ENCODE peak calls at places on chromosomes 2 and 18, in four cellular contexts. U is K562, T is HepG2, M is SK-N-SH. N is an unnamed sample.

GRCh38 chr2:72006188-72006736 is 141.4 kb downstream of the CYP26B1 start:
- DNase-seq in U (no peak), T (no peak), M (no peak), N (no peak)

GRCh38 chr2:205751621-205752031 is 69.3 kb downstream of the NRP2 start:
- DNase-seq in U (no peak), T (no peak), M (no peak), N (no peak)

GRCh38 chr2:154324601-154325000 is 373.9 kb upstream of the KCNJ3 start:
- DNase-seq in U (no peak), T (no peak), M (peak), N (no peak)

GRCh38 chr2:230692760-230693159 is 19.9 kb upstream of the CAB39 start:
- DNase-seq in U (no peak), T (no peak), M (no peak), N (no peak)

GRCh38 chr2:46873632-46874068 is 42.0 kb downstream of the MCFD2 start:
- DNase-seq in U (peak), T (peak), M (peak), N (no peak)

GRCh38 chr2:161976300-161976699 is 97.7 kb downstream of the DPP4 start:
- DNase-seq in U (no peak), T (no peak), M (no peak), N (no peak)

GRCh38 chr2:85053802-85054201 is 79.4 kb upstream of the TCF7L1 start:
- DNase-seq in U (peak), T (peak), M (no peak), N (no peak)

GRCh38 chr2:20604401-20604911 is 46.4 kb downstream of the HS1BP3 start:
- DNase-seq in U (no peak), T (no peak), M (no peak), N (no peak)

GRCh38 chr2:207086136-207086535 is 79.6 kb downstream of the KLF7 start:
- DNase-seq in U (no peak), T (no peak), M (no peak), N (no peak)

GRCh38 chr2:207865210-207865609 is 95.5 kb upstream of the FZD5 start:
- DNase-seq in U (no peak), T (no peak), M (no peak), N (no peak)

GRCh38 chr2:84669122-84669521 is 152.8 kb downstream of the DNAH6 start:
- DNase-seq in U (no peak), T (no peak), M (no peak), N (no peak)

GRCh38 chr2:12318427-12319057 is 398.2 kb upstream of the TRIB2 start:
- DNase-seq in U (no peak), T (no peak), M (no peak), N (no peak)

GRCh38 chr2:121530210-121530562 is 494 bp upstream of the RNU4ATAC start:
- DNase-seq in U (peak), T (peak), M (peak), N (peak)

GRCh38 chr2:205197468-205198129 is 484.7 kb upstream of the NRP2 start:
- DNase-seq in U (no peak), T (no peak), M (no peak), N (no peak)

GRCh38 chr2:28750316-28751101 is 1.1 kb upstream of the PPP1CB start:
- DNase-seq in U (peak), T (no peak), M (peak), N (no peak)

GRCh38 chr2:193251909-193252308 is 1057.2 kb upstream of the TMEFF2 start:
- DNase-seq in U (no peak), T (no peak), M (no peak), N (no peak)

GRCh38 chr2:205898744-205899143 is 187.2 kb downstream of the INO80D start:
- DNase-seq in U (no peak), T (no peak), M (no peak), N (no peak)

GRCh38 chr2:168639501-168639900 is 162.9 kb upstream of the NOSTRIN start:
- DNase-seq in U (no peak), T (no peak), M (no peak), N (no peak)

GRCh38 chr2:2466534-2466933 is 135.5 kb upstream of the MYT1L start:
- DNase-seq in U (no peak), T (no peak), M (no peak), N (no peak)

GRCh38 chr2:48707466-48707865 is 48.1 kb downstream of the LHCGR start:
- DNase-seq in U (no peak), T (peak), M (no peak), N (no peak)

GRCh38 chr2:133421516-133422324 is 146.5 kb downstream of the NCKAP5 start:
- DNase-seq in U (no peak), T (peak), M (peak), N (peak)

GRCh38 chr18:46250812-46251173 is 146.6 kb downstream of the HAUS1 start:
- DNase-seq in U (no peak), T (no peak), M (no peak), N (no peak)

GRCh38 chr18:58363767-58364540 is 264.9 kb downstream of the ALPK2 start:
- DNase-seq in U (no peak), T (no peak), M (no peak), N (no peak)

GRCh38 chr2:229445013-229445412 is 173.9 kb upstream of the PID1 start:
- DNase-seq in U (no peak), T (peak), M (no peak), N (no peak)

GRCh38 chr2:40287201-40287600 is 164.7 kb downstream of the SLC8A1 start:
- DNase-seq in U (no peak), T (no peak), M (no peak), N (no peak)

GRCh38 chr2:193103064-193103463 is 908.3 kb upstream of the TMEFF2 start:
- DNase-seq in U (no peak), T (peak), M (no peak), N (no peak)

GRCh38 chr2:21382980-21383520 is 259.3 kb downstream of the TDRD15 start:
- DNase-seq in U (no peak), T (no peak), M (no peak), N (no peak)

GRCh38 chr2:186460465-186460864 is 25.6 kb upstream of the ZC3H15 start:
- DNase-seq in U (no peak), T (peak), M (peak), N (no peak)

GRCh38 chr2:226611944-226612318 is 187.7 kb downstream of the IRS1 start:
- DNase-seq in U (no peak), T (no peak), M (no peak), N (no peak)

GRCh38 chr18:64233855-64234254 is 85.0 kb upstream of the LINC00305 start:
- DNase-seq in U (no peak), T (no peak), M (no peak), N (no peak)

GRCh38 chr2:406231-406630 is 118.3 kb upstream of the ALKAL2 start:
- DNase-seq in U (no peak), T (no peak), M (peak), N (no peak)

GRCh38 chr2:157168501-157168900 is 89.0 kb upstream of the GALNT5 start:
- DNase-seq in U (peak), T (no peak), M (no peak), N (no peak)

GRCh38 chr2:232817756-232818155 is 41.4 kb upstream of the KCNJ13 start:
- DNase-seq in U (no peak), T (no peak), M (no peak), N (no peak)

GRCh38 chr18:24992491-24992890 is 359.5 kb downstream of the ZNF521 start:
- DNase-seq in U (no peak), T (no peak), M (no peak), N (no peak)

GRCh38 chr2:16623046-16623445 is 42.6 kb downstream of the CYRIA start:
- DNase-seq in U (no peak), T (no peak), M (no peak), N (no peak)

GRCh38 chr2:42840760-42841159 is 48.4 kb upstream of the HAAO start:
- DNase-seq in U (no peak), T (no peak), M (no peak), N (no peak)

GRCh38 chr2:238702691-238703415 is 145.0 kb upstream of the TWIST2 start:
- DNase-seq in U (no peak), T (no peak), M (no peak), N (no peak)

GRCh38 chr18:50004013-50004412 is 190.7 kb upstream of the ACAA2 start:
- DNase-seq in U (no peak), T (no peak), M (no peak), N (no peak)

GRCh38 chr18:49994410-49994809 is 181.1 kb upstream of the ACAA2 start:
- DNase-seq in U (no peak), T (no peak), M (no peak), N (no peak)

GRCh38 chr18:49997468-49998045 is 184.2 kb upstream of the ACAA2 start:
- DNase-seq in U (no peak), T (no peak), M (no peak), N (no peak)

GRCh38 chr18:49993299-49993698 is 180.0 kb upstream of the ACAA2 start:
- DNase-seq in U (no peak), T (no peak), M (no peak), N (no peak)

GRCh38 chr18:49999128-49999527 is 185.8 kb upstream of the ACAA2 start:
- DNase-seq in U (no peak), T (no peak), M (no peak), N (no peak)
- H3K4me2 ChIP-seq in U (no peak), T (no peak), M (no peak), N (no peak)

GRCh38 chr2:137677466-137677865 is 286.8 kb upstream of the HNMT start:
- DNase-seq in U (no peak), T (no peak), M (peak), N (no peak)
- TF ChIP-seq MXI1 in U (no peak), T (no peak), M (no peak), N (no peak)

DNA sequence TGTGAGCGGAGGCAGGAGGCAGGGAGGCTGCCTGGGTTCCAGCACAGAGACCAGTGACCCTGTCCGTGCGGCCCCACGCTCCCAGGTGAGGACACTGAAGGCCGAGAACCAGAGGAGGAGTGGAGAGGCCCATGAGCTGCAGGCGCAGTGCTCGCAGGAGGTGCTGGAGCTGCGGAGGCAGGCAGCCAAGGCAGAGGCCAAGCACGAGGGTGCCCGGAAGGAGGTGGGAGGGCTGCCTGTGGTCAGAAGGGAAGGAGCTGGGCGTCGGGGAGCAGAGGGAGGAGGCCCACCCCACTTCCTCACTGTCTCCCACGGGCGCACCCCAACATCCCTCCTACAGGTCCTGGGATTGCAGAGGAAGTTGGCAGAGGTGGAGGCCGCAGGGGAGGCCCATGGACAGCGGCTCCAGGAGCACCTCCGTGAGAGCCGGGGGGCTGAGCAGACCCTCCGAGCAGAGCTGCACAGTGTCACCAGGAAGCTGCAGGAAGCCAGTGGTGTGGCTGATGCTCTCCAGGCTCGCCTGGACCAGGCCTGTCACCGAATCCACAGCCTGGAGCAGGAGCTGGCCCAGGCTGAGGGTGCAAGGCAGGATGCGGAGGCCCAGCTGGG is 33.0 kb upstream of the SNED1 start:
- DNase-seq in U (no peak), T (no peak), M (peak), N (no peak)
- TF ChIP-seq FOXM1 in U (no peak), T (no peak), M (no peak), N (no peak)

GRCh38 chr18:9066817-9067306 is 35.6 kb upstream of the NDUFV2 start:
- DNase-seq in U (no peak), T (no peak), M (no peak), N (peak)

GRCh38 chr18:9065864-9066263 is 36.6 kb upstream of the NDUFV2 start:
- DNase-seq in U (no peak), T (no peak), M (no peak), N (no peak)

GRCh38 chr18:9068346-9068745 is 34.2 kb upstream of the NDUFV2 start:
- DNase-seq in U (no peak), T (no peak), M (no peak), N (no peak)

GRCh38 chr18:9067823-9068222 is 34.7 kb upstream of the NDUFV2 start:
- DNase-seq in U (no peak), T (no peak), M (no peak), N (no peak)

GRCh38 chr18:9066358-9066757 is 36.1 kb upstream of the NDUFV2 start:
- DNase-seq in U (no peak), T (no peak), M (no peak), N (no peak)
- H3K4me2 ChIP-seq in U (no peak), T (no peak), M (no peak), N (peak)

GRCh38 chr18:13580351-13580750 is 146.0 kb downstream of the FAM210A start:
- DNase-seq in U (no peak), T (no peak), M (no peak), N (no peak)
- TF ChIP-seq MXI1 in U (no peak), T (no peak), M (no peak), N (no peak)

GRCh38 chr2:65429799-65430514 is 2.4 kb downstream of the SPRED2 start:
- DNase-seq in U (no peak), T (no peak), M (no peak), N (no peak)

GRCh38 chr2:65427536-65427935 is 4.9 kb downstream of the SPRED2 start:
- DNase-seq in U (no peak), T (no peak), M (no peak), N (no peak)

GRCh38 chr2:65431417-65432226 is 777 bp downstream of the SPRED2 start:
- DNase-seq in U (no peak), T (peak), M (peak), N (no peak)

GRCh38 chr2:65432227-65433190 is at the start of gene SPRED2:
- DNase-seq in U (peak), T (peak), M (peak), N (no peak)

GRCh38 chr2:65430515-65431416 is 1.6 kb downstream of the SPRED2 start:
- DNase-seq in U (peak), T (peak), M (peak), N (no peak)
- TF ChIP-seq FOXM1 in U (no peak), T (no peak), M (no peak), N (no peak)

GRCh38 chr2:112277591-112278220 is 2.3 kb downstream of the ZC3H6 start:
- DNase-seq in U (no peak), T (no peak), M (no peak), N (no peak)
- H3K4me2 ChIP-seq in U (no peak), T (no peak), M (no peak), N (no peak)

GRCh38 chr2:9424447-9425164 is 1.2 kb downstream of the CPSF3 start:
- DNase-seq in U (no peak), T (no peak), M (no peak), N (no peak)
- TF ChIP-seq MXI1 in U (no peak), T (no peak), M (no peak), N (no peak)

DNA sequence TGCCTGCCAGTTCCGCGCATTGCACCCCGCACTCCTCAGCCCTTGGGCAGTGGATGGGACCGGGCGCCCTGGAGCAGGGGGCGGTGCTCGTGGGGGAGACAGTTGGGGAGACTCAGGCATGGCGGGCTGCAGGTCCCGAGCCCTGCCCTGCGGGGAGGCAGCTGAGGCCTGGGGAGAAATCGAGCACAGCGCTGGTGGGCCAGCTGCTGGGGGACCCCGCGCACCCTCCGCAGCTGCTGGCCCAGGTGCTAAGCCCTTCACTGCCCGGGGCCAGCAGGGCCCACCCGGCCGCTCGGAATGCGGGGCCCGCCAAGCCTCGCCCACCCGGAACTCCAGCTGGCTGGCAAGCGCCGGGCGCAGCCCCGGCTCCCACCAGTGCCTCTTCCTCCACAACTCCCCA is 488.8 kb upstream of the CHST9 start:
- DNase-seq in U (no peak), T (no peak), M (no peak), N (no peak)
- TF ChIP-seq FOXM1 in U (no peak), T (no peak), M (no peak), N (no peak)

DNA sequence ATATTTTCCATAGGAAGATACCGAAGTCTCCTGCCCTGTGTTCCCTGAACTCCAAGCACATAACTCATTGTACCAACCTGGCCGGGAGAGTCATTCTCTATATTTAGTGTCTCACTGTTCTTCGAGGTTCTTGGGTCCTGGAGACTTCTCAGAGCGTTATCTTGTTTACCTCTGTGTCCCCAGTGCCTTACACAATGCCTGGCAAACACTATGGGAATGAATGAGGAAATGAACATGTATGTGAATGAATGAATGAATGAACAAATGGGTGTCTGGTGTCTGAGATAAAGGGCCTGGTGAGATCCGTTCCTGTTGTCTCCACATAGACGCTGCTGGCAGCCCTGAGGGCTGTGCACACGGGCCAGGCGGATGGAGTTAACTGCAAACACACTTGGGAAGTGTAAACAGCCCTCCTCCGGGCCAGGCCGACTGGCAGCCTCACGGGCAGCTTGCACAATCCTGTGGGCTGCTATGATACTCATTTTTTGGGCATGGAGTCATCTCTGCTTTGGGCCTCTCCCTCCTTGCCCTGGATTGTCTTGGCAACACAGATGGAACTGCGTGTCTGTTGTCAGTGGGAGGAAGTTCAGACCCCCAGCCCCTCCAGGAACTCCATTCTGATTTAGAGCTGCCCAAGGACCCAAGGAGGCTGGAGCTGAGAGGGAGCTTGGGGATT is 124.2 kb downstream of the INHBB start:
- DNase-seq in U (no peak), T (peak), M (no peak), N (no peak)
- H3K4me2 ChIP-seq in U (no peak), T (peak), M (no peak), N (no peak)

N was measured in GM12878.